ENCODE peak calls at places on chromosomes 7 and 10, in nine cellular contexts. P, V, C, Q, H, F, U, Y and Z are unnamed samples.

GRCh38 chr7:143248781-143249354 is 14.4 kb upstream of the GSTK1 start:
- DNase-seq in P (no peak), V (no peak), C (no peak), Q (no peak), H (no peak), F (no peak), U (peak; percentile 62), Y (peak; percentile 73), Z (no peak)

GRCh38 chr10:132280646-132281074 is 27.1 kb downstream of the STK32C start:
- DNase-seq in P (no peak), V (no peak), C (no peak), Q (peak; percentile 1), H (no peak), F (no peak), U (no peak), Y (no peak), Z (no peak)

GRCh38 chr10:107284187-107284586 is 119.7 kb upstream of the SORCS1 start:
- DNase-seq in P (no peak), V (no peak), C (no peak), Q (no peak), H (no peak), F (no peak), U (no peak), Y (no peak), Z (no peak)

GRCh38 chr7:723541-723940 is 3.0 kb upstream of the DNAAF5 start:
- DNase-seq in P (no peak), V (no peak), C (no peak), Q (no peak), H (no peak), F (no peak), U (no peak), Y (no peak), Z (no peak)

GRCh38 chr10:49278497-49278902 is 20.5 kb upstream of the C10orf71 start:
- DNase-seq in P (no peak), V (no peak), C (no peak), Q (no peak), H (no peak), F (no peak), U (no peak), Y (no peak), Z (no peak)

GRCh38 chr7:149077594-149077993 is 12.9 kb downstream of the ZNF786 start:
- DNase-seq in P (no peak), V (no peak), C (no peak), Q (no peak), H (no peak), F (no peak), U (no peak), Y (no peak), Z (no peak)

GRCh38 chr7:98049034-98049433 is 57.6 kb upstream of the LMTK2 start:
- DNase-seq in P (no peak), V (no peak), C (no peak), Q (no peak), H (no peak), F (no peak), U (no peak), Y (no peak), Z (no peak)

GRCh38 chr10:96967847-96968246 is 135.7 kb downstream of the LCOR start:
- DNase-seq in P (no peak), V (no peak), C (no peak), Q (no peak), H (no peak), F (no peak), U (peak; percentile 62), Y (peak; percentile 53), Z (no peak)

GRCh38 chr7:138292951-138293350 is 167.1 kb upstream of the TRIM24 start:
- DNase-seq in P (no peak), V (no peak), C (no peak), Q (no peak), H (no peak), F (no peak), U (no peak), Y (no peak), Z (no peak)

GRCh38 chr10:32189400-32190084 is 133.3 kb upstream of the KIF5B start:
- DNase-seq in P (no peak), V (peak; percentile 23), C (no peak), Q (no peak), H (no peak), F (no peak), U (peak; percentile 31), Y (peak; percentile 45), Z (no peak)

GRCh38 chr7:23810099-23810498 is 100.1 kb downstream of the STK31 start:
- DNase-seq in P (no peak), V (no peak), C (no peak), Q (no peak), H (no peak), F (no peak), U (no peak), Y (no peak), Z (no peak)

GRCh38 chr10:76615049-76615448 is 1022.6 kb downstream of the KCNMA1 start:
- DNase-seq in P (no peak), V (no peak), C (no peak), Q (no peak), H (no peak), F (no peak), U (no peak), Y (no peak), Z (no peak)

GRCh38 chr7:41190615-41191014 is 512.3 kb downstream of the INHBA start:
- DNase-seq in P (no peak), V (no peak), C (no peak), Q (no peak), H (no peak), F (no peak), U (no peak), Y (peak; percentile 6), Z (no peak)

GRCh38 chr10:68721673-68721963 is 579 bp downstream of the CCAR1 start:
- DNase-seq in P (no peak), V (peak; percentile 56), C (peak; percentile 10), Q (no peak), H (no peak), F (no peak), U (no peak), Y (no peak), Z (no peak)

GRCh38 chr10:91340613-91341362 is 69.4 kb upstream of the HECTD2 start:
- DNase-seq in P (no peak), V (peak; percentile 90), C (peak; percentile 2), Q (peak; percentile 71), H (no peak), F (peak; percentile 12), U (peak; percentile 88), Y (peak; percentile 95), Z (no peak)

GRCh38 chr10:17062009-17062408 is 67.6 kb downstream of the CUBN start:
- DNase-seq in P (no peak), V (no peak), C (no peak), Q (no peak), H (no peak), F (no peak), U (peak; percentile 86), Y (peak; percentile 85), Z (no peak)

GRCh38 chr7:105046414-105046813 is 32.4 kb downstream of the KMT2E start:
- DNase-seq in P (no peak), V (no peak), C (no peak), Q (no peak), H (no peak), F (no peak), U (peak; percentile 67), Y (peak; percentile 73), Z (no peak)

GRCh38 chr10:12465385-12466136 is 116.2 kb downstream of the CAMK1D start:
- DNase-seq in P (no peak), V (no peak), C (no peak), Q (no peak), H (no peak), F (no peak), U (no peak), Y (no peak), Z (no peak)

GRCh38 chr7:135790371-135790977 is 41.9 kb upstream of the FAM180A start:
- DNase-seq in P (no peak), V (no peak), C (no peak), Q (no peak), H (no peak), F (no peak), U (no peak), Y (no peak), Z (no peak)

GRCh38 chr10:124715479-124715878 is 28.7 kb downstream of the FAM53B start:
- DNase-seq in P (no peak), V (no peak), C (no peak), Q (no peak), H (no peak), F (no peak), U (no peak), Y (no peak), Z (no peak)

GRCh38 chr10:17835688-17836087 is 26.5 kb downstream of the MRC1 start:
- DNase-seq in P (no peak), V (no peak), C (no peak), Q (no peak), H (no peak), F (no peak), U (peak; percentile 80), Y (peak; percentile 97), Z (no peak)

GRCh38 chr10:46520941-46521340 is 35.5 kb downstream of the GPRIN2 start:
- DNase-seq in P (no peak), V (no peak), C (no peak), Q (no peak), H (no peak), F (no peak), U (peak; percentile 31), Y (peak; percentile 66), Z (no peak)

GRCh38 chr7:158087196-158087595 is 500.4 kb downstream of the PTPRN2 start:
- DNase-seq in P (no peak), V (no peak), C (no peak), Q (no peak), H (no peak), F (no peak), U (no peak), Y (no peak), Z (no peak)

GRCh38 chr7:31875424-31875823 is 188.4 kb downstream of the PPP1R17 start:
- DNase-seq in P (no peak), V (no peak), C (peak; percentile 47), Q (no peak), H (no peak), F (no peak), U (no peak), Y (peak; percentile 74), Z (no peak)

GRCh38 chr10:30784896-30785605 is 155.5 kb upstream of the LYZL2 start:
- DNase-seq in P (peak; percentile 26), V (peak; percentile 21), C (peak; percentile 92), Q (peak; percentile 82), H (no peak), F (peak; percentile 11), U (peak; percentile 74), Y (peak; percentile 67), Z (peak; percentile 64)